ENCODE peak calls at places on chromosomes 4 and X, in four cellular contexts. D is lower leg skin; I is CD8-positive, alpha-beta memory T cell; M is activated CD4-positive, alpha-beta T cell treated with anti-CD3 and anti-CD28 coated beads, Interleukin-2, amount 50 U/mL, for 48 hours. P is an unnamed sample.

GRCh38 chr4:96150501-96150900 is 310.6 kb downstream of the PDHA2 start:
- DNase-seq in D (no peak), I (no peak), M (no peak), P (no peak)

GRCh38 chrX:37686979-37687378 is 1.4 kb downstream of the XK start:
- DNase-seq in D (no peak), I (no peak), M (no peak), P (no peak)

GRCh38 chrX:103839404-103839803 is 7.3 kb upstream of the RAB9B start:
- DNase-seq in D (no peak), I (no peak), M (peak), P (no peak)

GRCh38 chrX:10199212-10199611 is 42.4 kb downstream of the CLCN4 start:
- DNase-seq in D (no peak), I (no peak), M (no peak), P (no peak)

GRCh38 chr4:40180356-40180755 is 16.5 kb upstream of the RHOH start:
- DNase-seq in D (no peak), I (no peak), M (no peak), P (no peak)

GRCh38 chr4:74230902-74231499 is 73.1 kb downstream of the MTHFD2L start:
- DNase-seq in D (no peak), I (no peak), M (peak), P (no peak)

GRCh38 chr4:83646538-83646937 is 110.6 kb downstream of the GPAT3 start:
- DNase-seq in D (no peak), I (no peak), M (no peak), P (no peak)

GRCh38 chrX:153499876-153500275 is 5.1 kb downstream of the BGN start:
- DNase-seq in D (no peak), I (no peak), M (no peak), P (no peak)

GRCh38 chr4:118032691-118033090 is 1.6 kb upstream of the NDST3 start:
- DNase-seq in D (no peak), I (no peak), M (no peak), P (no peak)

GRCh38 chrX:1767026-1767425 is 152.2 kb downstream of the ASMT start:
- DNase-seq in D (no peak), I (no peak), M (no peak), P (no peak)

GRCh38 chrX:2264179-2265030 is 236.4 kb downstream of the DHRSX start:
- DNase-seq in D (peak), I (no peak), M (no peak), P (no peak)

GRCh38 chrX:105975382-105975781 is 63.1 kb downstream of the SERPINA7 start:
- DNase-seq in D (no peak), I (no peak), M (no peak), P (no peak)

GRCh38 chrX:16431266-16431665 is 218.7 kb upstream of the S100G start:
- DNase-seq in D (no peak), I (no peak), M (no peak), P (no peak)

GRCh38 chr4:74223801-74224200 is 65.9 kb downstream of the MTHFD2L start:
- DNase-seq in D (no peak), I (no peak), M (no peak), P (no peak)

GRCh38 chr4:85842540-85842939 is 367.6 kb downstream of the ARHGAP24 start:
- DNase-seq in D (no peak), I (no peak), M (no peak), P (no peak)

GRCh38 chr4:185061610-185062009 is 43.3 kb downstream of the HELT start:
- DNase-seq in D (no peak), I (no peak), M (no peak), P (no peak)

GRCh38 chrX:138754861-138755260 is 43.3 kb upstream of the FGF13 start:
- DNase-seq in D (no peak), I (no peak), M (no peak), P (no peak)

GRCh38 chr4:153705743-153706468 is 21.8 kb downstream of the TLR2 start:
- DNase-seq in D (no peak), I (no peak), M (no peak), P (no peak)

GRCh38 chr4:128123036-128123435 is 61.9 kb downstream of the LARP1B start:
- DNase-seq in D (no peak), I (no peak), M (no peak), P (no peak)

GRCh38 chr4:3323071-3323481 is 30.3 kb downstream of the RGS12 start:
- DNase-seq in D (peak), I (no peak), M (no peak), P (no peak)

GRCh38 chrX:1587161-1587560 is 4.2 kb upstream of the AKAP17A start:
- DNase-seq in D (no peak), I (no peak), M (no peak), P (no peak)

GRCh38 chr4:152424980-152425379 is 110.9 kb downstream of the FBXW7 start:
- DNase-seq in D (no peak), I (no peak), M (no peak), P (no peak)

GRCh38 chr4:183541081-183542045 is 36.5 kb downstream of the ING2 start:
- DNase-seq in D (no peak), I (no peak), M (no peak), P (no peak)